ENCODE peak calls at places on chromosomes 5 and 9, in ten cellular contexts. X, E, T, V, A, S, P, W, G and N are unnamed samples.
A peak's percentile ranks its signal among the peaks of the same experiment; 100 is the strongest.

GRCh38 chr5:172931001-172931536 is 28.2 kb upstream of the RPL26L1 start:
- DNase-seq in X (no peak), E (no peak), T (no peak), V (no peak), A (no peak), S (no peak), P (peak; percentile 47), W (peak; percentile 97), G (no peak), N (no peak)

GRCh38 chr5:52870448-52870847 is 82.7 kb downstream of the ITGA1 start:
- DNase-seq in X (no peak), E (no peak), T (no peak), V (no peak), A (peak; percentile 43), S (no peak), P (no peak), W (no peak), G (no peak), N (no peak)

GRCh38 chr5:151950681-151951080 is 26.0 kb upstream of the GLRA1 start:
- DNase-seq in X (peak; percentile 27), E (no peak), T (no peak), V (no peak), A (no peak), S (no peak), P (no peak), W (no peak), G (no peak), N (no peak)

GRCh38 chr5:44334622-44335021 is 54.6 kb downstream of the FGF10 start:
- DNase-seq in X (no peak), E (no peak), T (no peak), V (no peak), A (no peak), S (no peak), P (no peak), W (no peak), G (no peak), N (no peak)

GRCh38 chr9:36093384-36093783 is 43.1 kb upstream of the GLIPR2 start:
- DNase-seq in X (peak; percentile 2), E (no peak), T (no peak), V (no peak), A (no peak), S (no peak), P (no peak), W (no peak), G (no peak), N (no peak)

GRCh38 chr5:142548739-142549275 is 137.1 kb downstream of the FGF1 start:
- DNase-seq in X (peak; percentile 86), E (peak; percentile 40), T (peak; percentile 41), V (peak; percentile 53), A (peak; percentile 41), S (no peak), P (peak; percentile 48), W (peak; percentile 97), G (peak; percentile 80), N (peak; percentile 62)

GRCh38 chr9:38315085-38315595 is 77.4 kb upstream of the ALDH1B1 start:
- DNase-seq in X (no peak), E (no peak), T (no peak), V (no peak), A (no peak), S (no peak), P (no peak), W (no peak), G (no peak), N (no peak)

GRCh38 chr5:3317051-3317795 is 278.4 kb upstream of the IRX1 start:
- DNase-seq in X (no peak), E (no peak), T (no peak), V (no peak), A (no peak), S (no peak), P (no peak), W (no peak), G (no peak), N (no peak)

GRCh38 chr9:134210511-134210907 is 46.1 kb upstream of the RNU6ATAC start:
- DNase-seq in X (no peak), E (no peak), T (no peak), V (no peak), A (peak; percentile 20), S (peak; percentile 63), P (no peak), W (no peak), G (no peak), N (no peak)

GRCh38 chr5:76145945-76146344 is 62.8 kb downstream of the SV2C start:
- DNase-seq in X (peak; percentile 49), E (no peak), T (no peak), V (no peak), A (no peak), S (no peak), P (no peak), W (peak; percentile 1), G (peak; percentile 54), N (no peak)

GRCh38 chr9:90641090-90641489 is 1.5 kb downstream of the DIRAS2 start:
- DNase-seq in X (no peak), E (no peak), T (no peak), V (no peak), A (no peak), S (no peak), P (no peak), W (no peak), G (no peak), N (no peak)

GRCh38 chr5:173826179-173826920 is 61.8 kb upstream of the CPEB4 start:
- DNase-seq in X (no peak), E (no peak), T (no peak), V (no peak), A (no peak), S (no peak), P (no peak), W (no peak), G (no peak), N (no peak)

GRCh38 chr9:110015759-110016158 is 192.2 kb downstream of the C9orf152 start:
- DNase-seq in X (peak; percentile 39), E (no peak), T (no peak), V (no peak), A (no peak), S (no peak), P (no peak), W (peak; percentile 94), G (no peak), N (no peak)

DNA sequence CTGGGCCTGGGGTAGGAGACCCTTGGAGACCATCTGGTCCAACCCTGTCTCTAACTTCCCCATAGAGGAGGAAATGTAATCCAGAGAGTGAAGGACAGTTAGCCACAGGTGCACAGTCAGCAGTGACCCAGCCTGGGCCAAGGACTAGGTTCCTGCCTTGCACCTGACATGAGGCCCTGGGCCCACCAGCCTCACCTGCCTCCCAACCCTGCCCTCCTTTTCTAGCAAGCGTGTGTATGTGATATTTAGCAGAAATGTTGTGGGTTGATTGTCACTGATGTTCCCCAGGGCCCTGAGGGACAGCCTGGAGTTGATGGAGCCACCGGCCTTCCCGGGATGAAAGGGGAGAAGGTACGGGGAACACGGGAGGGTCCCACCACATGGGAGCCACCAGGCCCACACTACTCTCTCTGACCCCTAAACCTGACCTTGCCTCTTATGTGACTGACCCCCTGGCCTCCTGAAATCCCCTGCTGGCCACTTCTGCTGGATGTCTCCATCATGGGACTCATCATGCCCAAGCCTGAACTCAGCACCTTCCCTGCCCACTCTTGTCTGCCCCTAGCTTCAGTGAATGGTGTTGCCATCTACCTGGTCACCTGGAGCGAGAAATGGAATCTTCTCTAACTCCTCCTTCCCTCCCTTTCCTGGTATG is 79.2 kb upstream of the TGFBR1 start:
- DNase-seq in X (no peak), E (no peak), T (no peak), V (no peak), A (no peak), S (no peak), P (no peak), W (no peak), G (no peak), N (no peak)
- TF ChIP-seq CTCF in X (no peak), E (no peak), T (no peak), V (no peak), A (no peak), S (no peak), P (no peak), W (no peak), G (peak; percentile 15), N (no peak)

GRCh38 chr5:135369952-135370351 is 29.1 kb downstream of the MACROH2A1 start:
- DNase-seq in X (no peak), E (no peak), T (no peak), V (no peak), A (no peak), S (peak; percentile 44), P (no peak), W (no peak), G (no peak), N (no peak)
- H3K4me3 ChIP-seq in X (no peak overlapping the region), E (no peak overlapping the region), T (no peak overlapping the region), V (no peak overlapping the region), A (no peak overlapping the region), S (no peak overlapping the region), P (no peak overlapping the region), W (no peak overlapping the region), G (no peak overlapping the region), N (no peak overlapping the region)

GRCh38 chr5:41924872-41925554 is at the start of gene FBXO4:
- DNase-seq in X (peak; percentile 88), E (peak; percentile 85), T (peak; percentile 88), V (peak; percentile 92), A (peak; percentile 91), S (peak; percentile 98), P (peak; percentile 84), W (peak; percentile 78), G (peak; percentile 95), N (peak; percentile 74)
- TF ChIP-seq POLR2A in X (no peak), E (no peak), T (peak; percentile 83), V (peak; percentile 74), A (no peak), S (peak; percentile 76), P (no peak), W (peak; percentile 84), G (peak; percentile 94), N (peak; percentile 30)

DNA sequence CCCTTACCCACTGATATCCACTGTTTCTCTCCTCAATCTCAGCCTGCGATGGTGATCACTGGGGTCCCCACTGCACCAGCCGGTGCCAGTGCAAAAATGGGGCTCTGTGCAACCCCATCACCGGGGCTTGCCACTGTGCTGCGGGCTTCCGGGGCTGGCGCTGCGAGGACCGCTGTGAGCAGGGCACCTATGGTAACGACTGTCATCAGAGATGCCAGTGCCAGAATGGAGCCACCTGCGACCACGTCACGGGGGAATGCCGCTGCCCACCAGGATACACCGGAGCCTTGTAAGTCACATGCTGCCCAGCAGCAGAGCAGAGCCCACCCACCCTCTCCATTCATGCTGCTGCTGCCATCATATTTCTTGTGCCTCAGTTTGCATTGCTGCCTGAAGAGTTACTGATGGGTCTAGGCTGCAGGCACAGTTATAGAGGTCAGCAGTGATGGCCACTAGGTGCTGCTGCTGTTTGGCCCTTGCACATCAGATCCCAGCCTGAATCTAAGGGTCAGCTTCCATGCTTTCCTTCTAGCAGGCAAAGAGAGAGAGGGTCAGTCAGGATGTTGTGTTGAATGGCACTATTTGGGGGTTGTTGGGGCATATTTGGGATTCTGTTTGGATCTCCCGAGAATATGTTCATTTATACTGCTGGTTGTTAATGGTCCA is 106.0 kb downstream of the MEGF10 start:
- DNase-seq in X (no peak), E (no peak), T (no peak), V (no peak), A (no peak), S (no peak), P (no peak), W (no peak), G (no peak), N (no peak)
- TF ChIP-seq CTCF in X (no peak), E (no peak), T (no peak), V (no peak), A (no peak), S (no peak), P (no peak), W (no peak), G (no peak), N (no peak)